ENCODE peak calls at places on chromosome 17, in six cellular contexts. I is mesenchymal stem cell, E is neuronal stem cell, W is IMR-90, K is H1, D is trophoblast cell. U is an unnamed sample.

GRCh38 chr17:63497708-63498483 is 21.0 kb downstream of the ACE start:
- DNase-seq in I (peak), E (no peak), W (peak), K (no peak), D (no peak), U (peak)

GRCh38 chr17:5708344-5708743 is 124.0 kb upstream of the NLRP1 start:
- DNase-seq in I (no peak), E (no peak), W (no peak), K (no peak), D (no peak), U (no peak)

GRCh38 chr17:78862073-78863023 is 21.7 kb upstream of the USP36 start:
- DNase-seq in I (peak), E (no peak), W (peak), K (no peak), D (peak), U (no peak)

GRCh38 chr17:64504769-64505319 is 1.2 kb downstream of the DDX5 start:
- DNase-seq in I (peak), E (no peak), W (peak), K (no peak), D (no peak), U (no peak)

GRCh38 chr17:70208080-70208794 is 38.9 kb downstream of the KCNJ2 start:
- DNase-seq in I (no peak), E (no peak), W (no peak), K (no peak), D (peak), U (no peak)

GRCh38 chr17:1563786-1564613 is 1.4 kb upstream of the PITPNA start:
- DNase-seq in I (no peak), E (no peak), W (no peak), K (no peak), D (peak), U (no peak)

GRCh38 chr17:72576289-72576759 is 455.5 kb downstream of the SOX9 start:
- DNase-seq in I (no peak), E (peak), W (no peak), K (no peak), D (no peak), U (peak)

GRCh38 chr17:57809879-57810278 is 40.0 kb downstream of the MRPS23 start:
- DNase-seq in I (no peak), E (no peak), W (no peak), K (no peak), D (no peak), U (peak)

GRCh38 chr17:1160591-1161041 is 19.2 kb downstream of the ABR start:
- DNase-seq in I (no peak), E (no peak), W (no peak), K (no peak), D (no peak), U (peak)

GRCh38 chr17:68460715-68461114 is 3.4 kb upstream of the WIPI1 start:
- DNase-seq in I (no peak), E (no peak), W (no peak), K (no peak), D (no peak), U (no peak)

GRCh38 chr17:14771543-14771942 is 470.7 kb downstream of the HS3ST3B1 start:
- DNase-seq in I (no peak), E (no peak), W (no peak), K (no peak), D (no peak), U (no peak)

GRCh38 chr17:62178579-62178978 is 113.5 kb upstream of the MED13 start:
- DNase-seq in I (peak), E (no peak), W (peak), K (no peak), D (peak), U (no peak)

GRCh38 chr17:58264407-58265103 is 16.2 kb downstream of the MPO start:
- DNase-seq in I (no peak), E (no peak), W (no peak), K (no peak), D (no peak), U (no peak)

GRCh38 chr17:9824797-9825338 is 856 bp upstream of the GLP2R start:
- DNase-seq in I (no peak), E (no peak), W (no peak), K (no peak), D (peak), U (no peak)

GRCh38 chr17:48510761-48511604 is 19.8 kb downstream of the HOXB1 start:
- DNase-seq in I (no peak), E (no peak), W (peak), K (no peak), D (peak), U (no peak)

GRCh38 chr17:76696763-76697701 is 13.7 kb downstream of the MXRA7 start:
- DNase-seq in I (peak), E (no peak), W (no peak), K (no peak), D (peak), U (no peak)

GRCh38 chr17:20293501-20293900 is 173.8 kb downstream of the LGALS9B start:
- DNase-seq in I (no peak), E (no peak), W (no peak), K (no peak), D (no peak), U (no peak)

GRCh38 chr17:77737442-77738265 is 220.8 kb upstream of the TNRC6C start:
- DNase-seq in I (no peak), E (no peak), W (no peak), K (no peak), D (no peak), U (peak)

GRCh38 chr17:16820161-16820877 is 130.3 kb downstream of the CCDC144A start:
- DNase-seq in I (no peak), E (no peak), W (no peak), K (no peak), D (no peak), U (peak)

GRCh38 chr17:10357768-10358167 is 15.0 kb downstream of the MYH13 start:
- DNase-seq in I (no peak), E (no peak), W (no peak), K (peak), D (peak), U (peak)

GRCh38 chr17:6048486-6048885 is 21.7 kb upstream of the WSCD1 start:
- DNase-seq in I (no peak), E (no peak), W (no peak), K (no peak), D (no peak), U (no peak)

GRCh38 chr17:40553694-40554534 is 11.4 kb downstream of the CCR7 start:
- DNase-seq in I (peak), E (no peak), W (peak), K (no peak), D (no peak), U (peak)

GRCh38 chr17:2171725-2172446 is 117.0 kb downstream of the HIC1 start:
- DNase-seq in I (peak), E (no peak), W (peak), K (no peak), D (no peak), U (no peak)

GRCh38 chr17:49979748-49980479 is 10.9 kb downstream of the DLX4 start:
- DNase-seq in I (no peak), E (no peak), W (no peak), K (no peak), D (no peak), U (no peak)

GRCh38 chr17:81135503-81136283 is 29.6 kb upstream of the PVALEF start:
- DNase-seq in I (no peak), E (no peak), W (no peak), K (no peak), D (no peak), U (no peak)
- H3K9ac ChIP-seq in I (no peak), E (peak), W (no peak), K (no peak), D (no peak), U (no peak)

GRCh38 chr17:80941171-80941570 is 50.5 kb upstream of the CHMP6 start:
- DNase-seq in I (no peak), E (no peak), W (no peak), K (no peak), D (no peak), U (no peak)

GRCh38 chr17:80943346-80944145 is 48.1 kb upstream of the CHMP6 start:
- DNase-seq in I (no peak), E (no peak), W (no peak), K (no peak), D (no peak), U (no peak)

GRCh38 chr17:80941743-80942211 is 49.9 kb upstream of the CHMP6 start:
- DNase-seq in I (no peak), E (no peak), W (peak), K (no peak), D (no peak), U (no peak)

GRCh38 chr17:80944326-80944725 is 47.3 kb upstream of the CHMP6 start:
- DNase-seq in I (no peak), E (no peak), W (no peak), K (no peak), D (no peak), U (no peak)

GRCh38 chr17:80942360-80943345 is 49.0 kb upstream of the CHMP6 start:
- DNase-seq in I (no peak), E (no peak), W (peak), K (no peak), D (no peak), U (no peak)
- H2AFZ ChIP-seq in I (no peak), E (no peak), W (peak), K (no peak), D (no peak), U (no peak)

GRCh38 chr17:8384801-8385335 is 1.9 kb upstream of the RPL26 start:
- DNase-seq in I (peak), E (no peak), W (peak), K (peak), D (peak), U (peak)
- H2AK5ac ChIP-seq in I (peak), E (no peak), W (peak), K (peak), D (no peak), U (no peak)

DNA sequence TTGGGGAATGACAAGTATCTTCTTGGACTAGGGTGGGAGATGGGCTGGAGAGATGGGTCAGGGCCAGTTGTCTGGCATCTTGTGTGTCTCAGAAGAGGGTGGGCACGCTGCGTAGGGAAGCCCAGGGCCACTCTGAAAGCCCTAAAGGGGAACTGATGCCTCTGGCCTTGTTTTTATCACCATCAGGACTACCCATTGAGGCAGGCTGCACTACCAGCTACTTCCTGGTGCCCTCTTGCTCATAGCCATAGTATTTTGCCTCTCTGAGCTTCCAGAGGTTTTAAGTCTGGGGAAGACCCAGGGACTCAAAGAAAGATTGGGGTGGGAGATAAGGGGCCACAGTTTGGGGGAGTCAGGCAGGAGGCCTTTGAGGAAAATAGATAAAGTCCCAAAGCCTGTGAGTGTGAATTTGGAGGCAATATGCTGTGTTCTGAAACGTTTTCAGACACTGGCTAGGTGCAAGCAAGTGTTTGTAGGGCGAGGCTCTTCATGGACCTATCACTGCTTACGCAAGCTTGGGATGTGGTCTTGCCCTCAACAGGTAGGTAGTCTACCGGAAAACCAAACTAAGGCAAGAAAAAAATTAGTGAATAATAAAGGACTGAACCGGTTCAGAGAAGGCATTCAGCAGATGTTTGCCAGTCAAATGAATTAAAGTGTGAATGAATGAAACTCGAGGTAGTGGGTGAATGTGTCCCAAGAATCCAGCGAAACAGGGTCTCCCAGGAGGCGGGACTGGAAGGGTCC is 688 bp upstream of the ITGB3 start:
- DNase-seq in I (no peak), E (no peak), W (no peak), K (no peak), D (no peak), U (no peak)
- H3K9ac ChIP-seq in I (peak), E (no peak), W (peak), K (no peak), D (no peak), U (no peak)

DNA sequence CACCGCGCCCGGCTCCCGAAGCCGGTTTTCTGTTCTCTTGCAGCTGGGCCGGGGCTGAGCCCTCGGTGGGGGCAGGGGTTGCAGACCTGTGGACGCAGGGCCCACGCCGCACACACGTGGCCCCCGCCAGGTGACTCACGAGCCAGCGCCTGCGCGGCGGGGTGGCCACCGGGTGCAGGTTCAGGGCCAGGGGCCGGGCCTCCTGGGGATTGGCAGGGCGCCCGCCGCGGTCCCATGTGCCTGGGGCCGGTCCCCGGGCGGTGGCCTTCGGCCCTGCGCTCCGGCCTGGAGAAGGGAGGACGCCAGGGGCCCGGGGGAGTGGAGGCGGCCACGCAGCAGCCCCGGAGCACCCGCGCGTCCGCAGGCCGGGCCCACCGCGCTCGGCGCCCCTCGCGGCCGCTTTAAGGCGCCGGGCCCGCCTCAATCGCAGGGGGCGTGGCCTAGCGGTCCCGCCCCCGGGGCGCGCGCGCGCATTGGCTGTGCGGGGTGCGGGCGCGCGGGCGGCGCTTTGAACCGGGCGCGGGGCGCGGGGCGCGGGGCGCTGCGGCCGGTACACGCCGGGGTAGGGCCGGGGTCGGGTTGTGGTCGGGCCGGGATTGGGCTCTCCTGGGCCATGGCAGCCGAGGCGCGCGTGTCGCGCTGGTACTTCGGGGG is at the start of gene SLC25A10:
- DNase-seq in I (peak), E (peak), W (peak), K (no peak), D (peak), U (peak)
- H2AFZ ChIP-seq in I (peak), E (peak), W (peak), K (no peak), D (peak), U (no peak)

DNA sequence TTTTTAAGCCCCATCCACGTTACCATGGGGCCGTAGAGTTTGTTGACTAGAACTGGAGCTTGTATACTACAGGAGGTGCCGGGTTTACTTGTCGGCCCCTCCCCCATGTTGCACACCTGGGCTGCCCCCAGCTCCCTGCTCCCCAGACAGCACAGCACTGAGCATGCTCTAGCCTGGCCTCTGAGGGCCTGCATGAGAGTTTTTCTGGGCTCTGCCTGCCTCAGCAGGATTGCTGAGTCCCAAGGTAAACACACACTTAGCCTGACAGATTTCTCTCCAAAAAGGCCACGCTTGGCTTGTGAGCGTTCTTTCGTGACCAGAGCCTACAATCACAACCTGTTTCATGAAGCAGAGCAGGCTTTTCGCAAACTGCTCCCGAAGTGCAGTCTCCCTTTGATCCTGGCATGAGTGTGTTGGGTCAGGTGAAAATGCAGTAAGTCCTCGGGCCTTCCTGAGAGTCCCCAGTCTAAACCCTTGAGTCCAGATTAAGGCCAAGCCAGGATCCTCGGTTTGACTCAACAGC is 9.8 kb upstream of the CD300E start:
- DNase-seq in I (no peak), E (no peak), W (no peak), K (no peak), D (no peak), U (no peak)
- H2AK5ac ChIP-seq in I (no peak), E (no peak), W (no peak), K (no peak), D (no peak), U (no peak)

U was measured in H9.